ENCODE peak calls at places on chromosome 21, in four cellular contexts. A is GM20000, H is B cell, S is adrenal gland. O is an unnamed sample.

GRCh38 chr21:31110430-31110829 is 72.2 kb upstream of the KRTAP19-8 start:
- DNase-seq in A (no peak), H (no peak), S (no peak), O (no peak)

GRCh38 chr21:21963911-21964310 is 965.7 kb downstream of the NCAM2 start:
- DNase-seq in A (no peak), H (no peak), S (no peak), O (no peak)

GRCh38 chr21:28269173-28269572 is 723.5 kb downstream of the LTN1 start:
- DNase-seq in A (no peak), H (no peak), S (no peak), O (no peak)

GRCh38 chr21:17848228-17848627 is 29.1 kb upstream of the C21orf91 start:
- DNase-seq in A (peak), H (no peak), S (peak), O (no peak)

GRCh38 chr21:39715804-39716397 is 29.1 kb upstream of the IGSF5 start:
- DNase-seq in A (peak), H (peak), S (peak), O (peak)

GRCh38 chr21:46509760-46510159 is 51.1 kb downstream of the DIP2A start:
- DNase-seq in A (no peak), H (no peak), S (peak), O (no peak)

GRCh38 chr21:22120616-22121266 is 1122.5 kb downstream of the NCAM2 start:
- DNase-seq in A (no peak), H (no peak), S (no peak), O (no peak)

GRCh38 chr21:45312296-45312695 is 24.6 kb upstream of the POFUT2 start:
- DNase-seq in A (no peak), H (no peak), S (no peak), O (no peak)

GRCh38 chr21:36297555-36297937 is 22.5 kb upstream of the MORC3 start:
- DNase-seq in A (no peak), H (peak), S (no peak), O (peak)

GRCh38 chr21:44956356-44957046 is 16.7 kb downstream of the SLX9 start:
- DNase-seq in A (no peak), H (no peak), S (no peak), O (no peak)

GRCh38 chr21:17578162-17578561 is 34.5 kb downstream of the BTG3 start:
- DNase-seq in A (no peak), H (no peak), S (no peak), O (no peak)

GRCh38 chr21:31294691-31295090 is 49.4 kb downstream of the TIAM1 start:
- DNase-seq in A (no peak), H (no peak), S (no peak), O (no peak)

GRCh38 chr21:32253215-32253641 is 25.6 kb downstream of the MIS18A start:
- DNase-seq in A (no peak), H (no peak), S (peak), O (no peak)

GRCh38 chr21:36126621-36127110 is 8.2 kb upstream of the CBR3 start:
- DNase-seq in A (no peak), H (no peak), S (no peak), O (no peak)

GRCh38 chr21:45401916-45402900 is 2.8 kb upstream of the COL18A1 start:
- DNase-seq in A (no peak), H (no peak), S (no peak), O (no peak)

GRCh38 chr21:37710555-37711293 is 205.5 kb downstream of the KCNJ6 start:
- DNase-seq in A (no peak), H (no peak), S (no peak), O (no peak)

GRCh38 chr21:45241357-45241756 is 46.3 kb downstream of the POFUT2 start:
- DNase-seq in A (no peak), H (no peak), S (no peak), O (no peak)

GRCh38 chr21:36686955-36687354 is 12.0 kb upstream of the SIM2 start:
- DNase-seq in A (no peak), H (no peak), S (no peak), O (no peak)

GRCh38 chr21:36841866-36842265 is 124.6 kb downstream of the HLCS start:
- DNase-seq in A (no peak), H (no peak), S (no peak), O (no peak)

GRCh38 chr21:16285646-16286223 is 556.0 kb downstream of the USP25 start:
- DNase-seq in A (no peak), H (no peak), S (no peak), O (no peak)

GRCh38 chr21:28671549-28672195 is 321.0 kb downstream of the LTN1 start:
- DNase-seq in A (no peak), H (no peak), S (no peak), O (no peak)

GRCh38 chr21:20424943-20425342 is 573.3 kb upstream of the NCAM2 start:
- DNase-seq in A (no peak), H (no peak), S (no peak), O (no peak)

GRCh38 chr21:44892536-44893277 is 19.2 kb upstream of the PTTG1IP start:
- DNase-seq in A (peak), H (peak), S (peak), O (peak)

GRCh38 chr21:31484219-31484618 is 140.2 kb upstream of the TIAM1 start:
- DNase-seq in A (no peak), H (no peak), S (no peak), O (no peak)

GRCh38 chr21:46057710-46058241 is 40.1 kb upstream of the COL6A2 start:
- DNase-seq in A (no peak), H (no peak), S (peak), O (no peak)

GRCh38 chr21:31752352-31752751 is 20.4 kb upstream of the SCAF4 start:
- DNase-seq in A (no peak), H (no peak), S (no peak), O (no peak)

GRCh38 chr21:37200641-37201480 is 66.3 kb downstream of the VPS26C start:
- DNase-seq in A (no peak), H (no peak), S (no peak), O (no peak)

GRCh38 chr21:37862536-37862935 is 53.7 kb downstream of the KCNJ6 start:
- DNase-seq in A (peak), H (peak), S (no peak), O (no peak)

GRCh38 chr21:46605759-46606426 is 1.0 kb upstream of the S100B start:
- DNase-seq in A (peak), H (peak), S (no peak), O (peak)

GRCh38 chr21:36541721-36542139 is 61.8 kb upstream of the CLDN14 start:
- DNase-seq in A (peak), H (no peak), S (no peak), O (no peak)

GRCh38 chr21:26169611-26170470 is 729 bp downstream of the APP start:
- DNase-seq in A (peak), H (peak), S (peak), O (peak)

GRCh38 chr21:40300300-40300699 is 433.1 kb downstream of the PCP4 start:
- DNase-seq in A (no peak), H (no peak), S (no peak), O (no peak)

GRCh38 chr21:28537371-28538079 is 455.2 kb downstream of the LTN1 start:
- DNase-seq in A (no peak), H (no peak), S (no peak), O (no peak)

GRCh38 chr21:44869860-44870747 is 3.4 kb downstream of the PTTG1IP start:
- DNase-seq in A (no peak), H (no peak), S (peak), O (no peak)

GRCh38 chr21:36027352-36027751 is 33.0 kb downstream of the SETD4 start:
- DNase-seq in A (no peak), H (no peak), S (peak), O (no peak)

DNA sequence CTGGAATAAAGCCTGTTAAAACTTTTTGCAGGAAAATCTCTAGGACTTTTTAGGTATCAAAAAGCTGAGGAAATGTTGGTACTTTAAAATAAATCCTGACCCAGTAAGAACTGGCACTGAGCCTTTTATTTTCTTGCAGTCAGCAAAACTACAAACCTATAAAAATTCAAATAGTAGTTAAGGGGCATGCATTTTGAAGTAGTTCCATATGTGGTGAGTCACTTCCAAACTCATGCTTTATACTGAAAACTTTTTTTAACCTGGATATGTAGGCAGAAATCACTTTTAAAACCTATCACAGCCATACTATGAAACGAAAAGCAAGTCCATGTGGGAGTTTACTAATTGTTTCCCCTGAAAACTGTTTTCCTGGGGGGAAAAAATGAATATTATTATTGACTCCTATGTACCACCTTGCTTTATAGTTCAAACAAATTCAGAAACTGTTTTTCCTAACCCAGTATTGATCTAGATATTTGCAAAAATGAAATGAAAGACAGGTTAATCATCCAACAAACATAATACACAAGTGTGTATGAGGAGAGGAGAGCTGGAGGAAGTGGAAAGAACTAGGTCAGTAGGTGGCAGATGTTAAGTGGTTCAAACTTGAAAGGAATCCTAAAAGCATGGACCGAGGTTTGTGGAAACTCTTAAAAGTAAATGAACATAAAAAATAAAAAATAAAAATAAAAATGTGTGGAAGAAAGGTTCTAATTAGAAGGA is 30.5 kb downstream of the NRIP1 start:
- DNase-seq in A (no peak), H (no peak), S (no peak), O (no peak)
- TF ChIP-seq CTCF in A (no peak), H (no peak), S (no peak), O (no peak)

DNA sequence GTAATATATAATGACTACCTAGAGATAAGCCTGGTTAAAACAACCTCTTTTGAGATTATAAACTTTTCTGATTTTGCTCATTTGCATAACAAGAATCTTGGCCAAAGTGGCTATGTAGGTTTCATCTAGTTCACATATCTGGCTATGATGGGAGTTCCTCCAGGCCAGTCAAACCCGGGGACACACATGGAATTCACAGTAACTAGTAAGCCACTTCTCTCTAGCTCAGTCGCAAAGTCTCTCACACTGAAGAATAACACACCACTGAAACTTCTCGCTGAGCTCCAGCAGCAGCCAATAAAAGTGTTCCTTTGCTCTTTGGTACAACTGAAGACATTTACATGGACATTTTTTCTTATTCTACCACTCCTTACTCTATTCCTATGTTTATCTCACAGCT is 36.0 kb upstream of the GRIK1 start:
- DNase-seq in A (no peak), H (no peak), S (no peak), O (no peak)
- TF ChIP-seq CTCF in A (no peak), H (no peak), S (no peak), O (no peak)

GRCh38 chr21:34722684-34723300 is 54.0 kb downstream of the CLIC6 start:
- DNase-seq in A (peak), H (peak), S (no peak), O (peak)
- TF ChIP-seq CTCF in A (peak), H (peak), S (peak), O (peak)

GRCh38 chr21:43825936-43826622 is 36.7 kb downstream of the RRP1 start:
- DNase-seq in A (no peak), H (no peak), S (no peak), O (no peak)
- TF ChIP-seq CTCF in A (no peak), H (no peak), S (no peak), O (no peak)

GRCh38 chr21:41726970-41727783 is 39.7 kb downstream of the RIPK4 start:
- DNase-seq in A (no peak), H (no peak), S (no peak), O (no peak)
- TF ChIP-seq CTCF in A (no peak), H (no peak), S (no peak), O (no peak)

GRCh38 chr21:23452384-23453083 is 2154.7 kb downstream of the MRPL39 start:
- DNase-seq in A (no peak), H (peak), S (peak), O (peak)
- TF ChIP-seq CTCF in A (no peak), H (peak), S (no peak), O (no peak)